ENCODE peak calls at places on chromosomes 12 and 14, in six cellular contexts. V is activated CD4-positive, alpha-beta memory T cell treated with anti-CD3 and anti-CD28 coated beads, Interleukin-2, amount 10 ng/mL, durations not matched to agents 7 days and 5 days; L is activated CD8-positive, alpha-beta memory T cell treated with anti-CD3 and anti-CD28 coated beads for 48 hours; E is HT1080; J is effector memory CD8-positive, alpha-beta T cell; R is stimulated activated CD8-positive, alpha-beta memory T cell treated with anti-CD3 and anti-CD28 coated beads, Interleukin-4, amount 100 ng/mL, for 24 hours. U is an unnamed sample.

GRCh38 chr12:1810201-1810930 is 10.0 kb upstream of the LRTM2 start:
- DNase-seq in V (no peak), L (no peak), E (peak), J (no peak), R (no peak), U (no peak)

GRCh38 chr14:65107200-65107599 is 4.9 kb upstream of the MAX start:
- DNase-seq in V (no peak), L (no peak), E (no peak), J (no peak), R (no peak), U (no peak)

GRCh38 chr14:60561845-60562746 is 53.1 kb downstream of the SIX6 start:
- DNase-seq in V (peak), L (no peak), E (peak), J (no peak), R (no peak), U (no peak)

GRCh38 chr12:12551115-12551514 is 11.5 kb downstream of the DUSP16 start:
- DNase-seq in V (no peak), L (no peak), E (no peak), J (no peak), R (no peak), U (no peak)

GRCh38 chr14:92484132-92484823 is 29.3 kb upstream of the RIN3 start:
- DNase-seq in V (no peak), L (no peak), E (no peak), J (no peak), R (no peak), U (no peak)

GRCh38 chr14:63543826-63544320 is 696 bp upstream of the PPP2R5E start:
- DNase-seq in V (no peak), L (no peak), E (no peak), J (no peak), R (no peak), U (no peak)

GRCh38 chr12:94157891-94158495 is 9.6 kb downstream of the PLXNC1 start:
- DNase-seq in V (no peak), L (no peak), E (peak), J (no peak), R (no peak), U (no peak)

GRCh38 chr12:6214633-6215032 is 14.4 kb downstream of the CD9 start:
- DNase-seq in V (no peak), L (no peak), E (no peak), J (no peak), R (no peak), U (no peak)

GRCh38 chr12:87656311-87656710 is 372.9 kb downstream of the C12orf50 start:
- DNase-seq in V (no peak), L (no peak), E (no peak), J (no peak), R (no peak), U (no peak)

GRCh38 chr14:60981626-60982455 is 796 bp downstream of the SLC38A6 start:
- DNase-seq in V (no peak), L (no peak), E (peak), J (no peak), R (no peak), U (no peak)

GRCh38 chr12:108580531-108580930 is 17.4 kb downstream of the TMEM119 start:
- DNase-seq in V (no peak), L (no peak), E (no peak), J (no peak), R (no peak), U (no peak)

GRCh38 chr12:106883421-106883820 is 72.3 kb upstream of the TMEM263 start:
- DNase-seq in V (no peak), L (no peak), E (peak), J (no peak), R (no peak), U (no peak)

GRCh38 chr14:95189400-95190162 is 32.3 kb upstream of the DICER1 start:
- DNase-seq in V (no peak), L (no peak), E (no peak), J (no peak), R (no peak), U (no peak)